ENCODE peak calls at places on chromosomes 12 and 14, in eight cellular contexts. One of them, this sample, is unnamed.

GRCh38 chr12:131260970-131261369 is 307.3 kb downstream of the ADGRD1 start:
- DNase-seq in Ammon's horn: no peak
- DNase-seq in astrocyte of the spinal cord: no peak
- DNase-seq in HT1080: no peak
- DNase-seq in AG04450: no peak
- DNase-seq in ACHN: no peak
- DNase-seq in spleen: peak
- DNase-seq in ELR: no peak
- DNase-seq in this sample: no peak

GRCh38 chr14:57008534-57008933 is 198.3 kb upstream of the OTX2 start:
- DNase-seq in Ammon's horn: no peak
- DNase-seq in astrocyte of the spinal cord: no peak
- DNase-seq in HT1080: no peak
- DNase-seq in AG04450: no peak
- DNase-seq in ACHN: no peak
- DNase-seq in spleen: no peak
- DNase-seq in ELR: no peak
- DNase-seq in this sample: no peak

GRCh38 chr14:55458800-55459577 is 18.6 kb upstream of the TBPL2 start:
- DNase-seq in Ammon's horn: no peak
- DNase-seq in astrocyte of the spinal cord: peak
- DNase-seq in HT1080: peak
- DNase-seq in AG04450: no peak
- DNase-seq in ACHN: peak
- DNase-seq in spleen: no peak
- DNase-seq in ELR: peak
- DNase-seq in this sample: no peak

GRCh38 chr12:30753233-30753632 is 1.5 kb downstream of the CAPRIN2 start:
- DNase-seq in Ammon's horn: no peak
- DNase-seq in astrocyte of the spinal cord: peak
- DNase-seq in HT1080: peak
- DNase-seq in AG04450: no peak
- DNase-seq in ACHN: peak
- DNase-seq in spleen: no peak
- DNase-seq in ELR: peak
- DNase-seq in this sample: no peak

GRCh38 chr12:59036341-59036740 is 116.0 kb upstream of the LRIG3 start:
- DNase-seq in Ammon's horn: no peak
- DNase-seq in astrocyte of the spinal cord: no peak
- DNase-seq in HT1080: no peak
- DNase-seq in AG04450: no peak
- DNase-seq in ACHN: no peak
- DNase-seq in spleen: no peak
- DNase-seq in ELR: no peak
- DNase-seq in this sample: no peak

GRCh38 chr12:62813031-62813829 is 121.7 kb downstream of the PPM1H start:
- DNase-seq in Ammon's horn: peak
- DNase-seq in astrocyte of the spinal cord: peak
- DNase-seq in HT1080: peak
- DNase-seq in AG04450: peak
- DNase-seq in ACHN: peak
- DNase-seq in spleen: peak
- DNase-seq in ELR: peak
- DNase-seq in this sample: peak

GRCh38 chr12:118135788-118136558 is at the start of gene PEBP1:
- DNase-seq in Ammon's horn: peak
- DNase-seq in astrocyte of the spinal cord: peak
- DNase-seq in HT1080: peak
- DNase-seq in AG04450: peak
- DNase-seq in ACHN: peak
- DNase-seq in spleen: peak
- DNase-seq in ELR: peak
- DNase-seq in this sample: peak

GRCh38 chr14:64755661-64756265 is 51.5 kb downstream of the PLEKHG3 start:
- DNase-seq in Ammon's horn: no peak
- DNase-seq in astrocyte of the spinal cord: peak
- DNase-seq in HT1080: peak
- DNase-seq in AG04450: no peak
- DNase-seq in ACHN: no peak
- DNase-seq in spleen: no peak
- DNase-seq in ELR: peak
- DNase-seq in this sample: no peak

This sample was measured in midbrain.